ENCODE peak calls at places on chromosomes 1 and 21, in nine cellular contexts. C is uterus; X is cardiac muscle cell; I is CD8-positive, alpha-beta memory T cell; V is neuronal stem cell; Q is astrocyte; Y is fibroblast of lung; F is hepatocyte; P is suprapubic skin. M is an unnamed sample. For H3K4me1 and H3K36me3, the result is how much of the 10 kb centered on the place peaks cover.

GRCh38 chr1:30414086-30414850 is 309.1 kb downstream of the MATN1 start:
- DNase-seq in C (peak), X (peak), I (no peak), V (no peak), Q (no peak), Y (no peak), F (no peak), P (peak), M (no peak)

GRCh38 chr1:3206696-3207095 is 137.7 kb downstream of the PRDM16 start:
- DNase-seq in C (no peak), X (no peak), I (no peak), V (no peak), Q (no peak), Y (no peak), F (no peak), P (no peak), M (no peak)

GRCh38 chr1:67324068-67324467 is 16.4 kb downstream of the IL12RB2 start:
- DNase-seq in C (no peak), X (no peak), I (no peak), V (no peak), Q (no peak), Y (no peak), F (no peak), P (no peak), M (no peak)

GRCh38 chr1:117678246-117678977 is 72.6 kb downstream of the TENT5C start:
- DNase-seq in C (no peak), X (no peak), I (no peak), V (no peak), Q (no peak), Y (no peak), F (no peak), P (no peak), M (no peak)

GRCh38 chr1:92709738-92710137 is 75.2 kb downstream of the EVI5 start:
- DNase-seq in C (no peak), X (no peak), I (no peak), V (no peak), Q (peak), Y (peak), F (peak), P (no peak), M (peak)

GRCh38 chr1:204493882-204494280 is 724 bp downstream of the PIK3C2B start:
- DNase-seq in C (peak), X (peak), I (peak), V (no peak), Q (peak), Y (peak), F (peak), P (no peak), M (peak)

GRCh38 chr1:232149302-232150201 is 480.4 kb downstream of the SIPA1L2 start:
- DNase-seq in C (no peak), X (no peak), I (no peak), V (no peak), Q (peak), Y (peak), F (no peak), P (no peak), M (no peak)

GRCh38 chr1:244918422-244919319 is 54.3 kb upstream of the HNRNPU start:
- DNase-seq in C (peak), X (peak), I (peak), V (peak), Q (peak), Y (peak), F (peak), P (no peak), M (peak)

GRCh38 chr1:46735708-46736324 is 16.9 kb upstream of the EFCAB14 start:
- DNase-seq in C (no peak), X (peak), I (peak), V (peak), Q (peak), Y (peak), F (peak), P (no peak), M (no peak)

GRCh38 chr1:26900815-26901511 is 696 bp upstream of the GPATCH3 start:
- DNase-seq in C (no peak), X (no peak), I (no peak), V (no peak), Q (no peak), Y (no peak), F (no peak), P (no peak), M (no peak)

GRCh38 chr1:19311503-19311930 is 427 bp downstream of the AKR7A2 start:
- DNase-seq in C (no peak), X (no peak), I (peak), V (peak), Q (no peak), Y (no peak), F (no peak), P (no peak), M (no peak)

GRCh38 chr1:245807306-245807705 is 652.5 kb downstream of the KIF26B start:
- DNase-seq in C (no peak), X (no peak), I (no peak), V (no peak), Q (peak), Y (peak), F (no peak), P (no peak), M (no peak)

GRCh38 chr1:206809504-206810084 is 37.3 kb upstream of the IL10 start:
- DNase-seq in C (no peak), X (peak), I (peak), V (no peak), Q (no peak), Y (peak), F (peak), P (no peak), M (no peak)

GRCh38 chr1:230359992-230360391 is 66.1 kb downstream of the PGBD5 start:
- DNase-seq in C (no peak), X (no peak), I (no peak), V (no peak), Q (peak), Y (peak), F (peak), P (no peak), M (no peak)

GRCh38 chr1:201385299-201385891 is 7.9 kb upstream of the TNNT2 start:
- DNase-seq in C (no peak), X (peak), I (no peak), V (no peak), Q (no peak), Y (peak), F (peak), P (no peak), M (peak)

GRCh38 chr1:226719596-226720386 is 19.3 kb downstream of the ITPKB start:
- DNase-seq in C (no peak), X (no peak), I (no peak), V (no peak), Q (no peak), Y (no peak), F (no peak), P (no peak), M (no peak)

GRCh38 chr1:226723640-226724532 is 15.2 kb downstream of the ITPKB start:
- DNase-seq in C (peak), X (peak), I (peak), V (peak), Q (peak), Y (peak), F (peak), P (no peak), M (peak)

GRCh38 chr1:226722240-226722900 is 16.7 kb downstream of the ITPKB start:
- DNase-seq in C (peak), X (no peak), I (no peak), V (no peak), Q (no peak), Y (no peak), F (no peak), P (no peak), M (no peak)

GRCh38 chr1:226725870-226726212 is 13.2 kb downstream of the ITPKB start:
- DNase-seq in C (no peak), X (no peak), I (no peak), V (no peak), Q (no peak), Y (no peak), F (no peak), P (no peak), M (no peak)

GRCh38 chr1:226722901-226723639 is 16.0 kb downstream of the ITPKB start:
- DNase-seq in C (peak), X (no peak), I (peak), V (no peak), Q (no peak), Y (no peak), F (no peak), P (no peak), M (no peak)
- H3K4me1 ChIP-seq in C (under half), X (under half), I (half or more), V (under half), Q (under half), Y (under half), F (under half), P (under half), M (under half)

GRCh38 chr21:27813750-27814149 is 846.9 kb upstream of the ADAMTS5 start:
- DNase-seq in C (no peak), X (no peak), I (no peak), V (no peak), Q (no peak), Y (no peak), F (no peak), P (no peak), M (no peak)
- H3K4me3 ChIP-seq in C (no peak), X (no peak), I (no peak), V (no peak), Q (no peak), Y (no peak), F (no peak), P (no peak), M (no peak)

DNA sequence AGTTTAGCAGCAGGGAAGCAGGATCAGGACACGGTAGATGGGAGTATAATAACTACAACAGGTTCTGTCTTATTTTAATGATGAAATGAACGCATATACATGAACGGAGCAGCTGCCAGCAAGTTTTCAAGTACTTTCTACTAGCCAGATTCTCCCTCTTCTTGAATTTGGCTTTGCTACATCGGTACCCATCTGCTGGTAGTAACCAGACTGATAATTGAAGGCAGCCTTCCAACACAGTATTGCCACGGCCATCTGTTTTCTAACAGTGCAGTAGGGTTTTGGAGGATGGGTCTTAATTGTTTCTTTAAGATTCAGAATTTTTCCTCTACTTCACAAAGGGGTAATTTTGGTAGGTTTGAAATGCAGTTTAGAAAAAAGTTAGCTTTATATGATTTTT is 33.4 kb downstream of the CENPF start:
- DNase-seq in C (no peak), X (no peak), I (no peak), V (no peak), Q (no peak), Y (no peak), F (no peak), P (no peak), M (no peak)
- H3K36me3 ChIP-seq in C (under half), X (under half), I (under half), V (under half), Q (under half), Y (under half), F (under half), P (under half), M (under half)

GRCh38 chr1:93815738-93816110 is 63.3 kb downstream of the DNTTIP2 start:
- DNase-seq in C (no peak), X (no peak), I (no peak), V (no peak), Q (peak), Y (peak), F (no peak), P (no peak), M (no peak)

GRCh38 chr1:93813076-93813475 is 65.9 kb downstream of the DNTTIP2 start:
- DNase-seq in C (no peak), X (no peak), I (no peak), V (no peak), Q (no peak), Y (no peak), F (no peak), P (no peak), M (peak)

GRCh38 chr1:93814795-93815737 is 63.9 kb downstream of the DNTTIP2 start:
- DNase-seq in C (no peak), X (no peak), I (no peak), V (no peak), Q (peak), Y (peak), F (no peak), P (no peak), M (no peak)

GRCh38 chr1:93811646-93812045 is 67.4 kb downstream of the DNTTIP2 start:
- DNase-seq in C (no peak), X (no peak), I (no peak), V (no peak), Q (no peak), Y (peak), F (no peak), P (no peak), M (no peak)

DNA sequence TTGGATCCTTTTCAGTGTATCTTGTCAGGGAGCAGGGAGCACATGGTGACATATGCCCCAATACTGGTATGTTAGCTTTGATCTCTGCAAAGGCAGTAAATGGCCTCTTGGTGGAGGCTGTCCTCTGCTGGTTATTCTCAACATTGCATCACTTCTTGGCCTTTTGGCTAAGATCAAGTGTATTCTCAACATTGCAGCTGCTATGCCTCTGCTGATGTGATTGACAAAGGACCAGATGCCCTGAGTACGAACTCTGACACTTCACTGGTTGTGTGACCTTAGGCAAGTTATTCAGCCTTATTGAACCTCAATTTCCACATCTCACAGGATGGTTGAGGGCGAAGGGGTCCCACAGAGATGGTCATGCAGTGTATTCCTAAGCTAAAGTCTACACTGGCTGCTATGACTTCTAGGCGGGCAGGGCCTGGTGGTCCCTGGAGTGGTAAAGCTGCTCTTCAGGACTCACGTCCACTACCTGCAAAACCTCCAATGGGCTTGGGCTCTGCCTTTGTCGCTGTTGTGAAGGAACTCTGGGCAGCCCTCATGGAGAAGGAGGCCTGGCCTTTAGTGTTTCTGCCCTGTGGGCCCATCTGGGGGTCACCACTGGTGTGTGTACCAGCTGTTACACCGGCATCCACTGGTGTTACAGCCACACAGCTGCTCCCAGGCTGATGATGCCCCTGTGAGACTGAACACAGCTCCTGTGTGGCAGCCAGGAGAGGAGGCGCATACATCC is 64.8 kb downstream of the DNTTIP2 start:
- DNase-seq in C (peak), X (peak), I (peak), V (peak), Q (peak), Y (peak), F (peak), P (no peak), M (peak)
- H3K4me1 ChIP-seq in C (under half), X (under half), I (under half), V (under half), Q (under half), Y (under half), F (under half), P (under half), M (under half)

GRCh38 chr21:43278359-43278758 is 109.6 kb downstream of the CRYAA start:
- DNase-seq in C (no peak), X (no peak), I (no peak), V (no peak), Q (no peak), Y (no peak), F (no peak), P (no peak), M (no peak)
- H3K4me3 ChIP-seq in C (no peak), X (no peak), I (no peak), V (no peak), Q (no peak), Y (no peak), F (no peak), P (no peak), M (no peak)

DNA sequence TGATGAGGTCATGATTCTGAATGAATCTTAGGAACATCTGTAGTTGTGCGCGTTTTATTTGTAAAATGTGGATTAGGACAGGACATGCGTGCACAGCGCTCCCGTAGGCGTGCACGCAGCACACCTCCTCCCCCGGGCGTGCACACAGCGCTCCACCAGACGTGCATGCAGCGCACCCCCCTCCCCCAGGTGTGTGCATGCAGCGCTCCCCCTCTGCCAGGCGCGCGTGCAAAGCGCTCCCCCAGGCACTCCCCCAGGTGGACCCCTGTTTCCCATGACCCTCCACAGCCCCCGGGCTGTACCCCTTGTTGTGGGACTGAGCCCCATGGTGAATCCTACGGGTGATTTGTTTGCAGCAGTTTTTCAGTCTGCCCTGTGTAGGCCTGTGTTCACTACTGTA is 61.6 kb downstream of the S100B start:
- DNase-seq in C (no peak), X (no peak), I (no peak), V (no peak), Q (no peak), Y (no peak), F (no peak), P (no peak), M (no peak)
- H3K36me3 ChIP-seq in C (under half), X (under half), I (under half), V (half or more), Q (under half), Y (under half), F (under half), P (half or more), M (under half)

DNA sequence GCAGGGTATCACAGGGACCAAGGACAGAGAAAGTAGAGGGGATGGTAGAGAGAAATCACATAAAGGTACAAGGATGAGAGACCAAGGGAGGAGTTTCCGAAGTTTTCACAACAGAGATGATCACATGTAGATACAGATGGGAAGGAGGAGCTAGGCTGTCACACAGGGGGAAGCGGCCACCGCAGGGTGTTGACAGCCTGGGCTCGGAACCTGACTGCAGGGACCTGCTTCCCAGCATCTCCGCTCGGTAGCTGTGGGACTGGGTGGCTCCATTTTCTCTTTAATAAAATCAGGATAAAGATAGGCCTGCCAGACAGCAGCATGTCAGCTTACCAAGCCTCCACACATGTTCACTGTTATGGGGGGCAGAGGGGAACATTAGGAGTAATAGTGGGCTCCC is 32.3 kb downstream of the CDCA8 start:
- DNase-seq in C (no peak), X (no peak), I (no peak), V (no peak), Q (no peak), Y (no peak), F (no peak), P (no peak), M (no peak)
- H3K4me1 ChIP-seq in C (under half), X (under half), I (under half), V (under half), Q (under half), Y (under half), F (under half), P (under half), M (under half)

M was measured in Caco-2.